ENCODE peak calls at places on chromosomes 13 and 19, in ten cellular contexts. J, C, T, M, A, Z, G, V, O and R are unnamed samples. For H3K4me1, the result is how much of the 10 kb centered on the place peaks cover.

GRCh38 chr19:33395561-33396550 is 22.3 kb downstream of the CEBPG start:
- DNase-seq in Z (peak), A (no peak), O (no peak), G (peak), M (peak), C (peak), T (no peak), J (peak), V (no peak), R (peak)

GRCh38 chr13:48573213-48573612 is 40.3 kb upstream of the RCBTB2 start:
- DNase-seq in C (no peak), V (no peak), J (no peak), M (no peak), T (no peak), G (no peak), A (no peak), Z (no peak), O (no peak), R (no peak)

GRCh38 chr13:102965802-102966201 is 100.4 kb downstream of the SLC10A2 start:
- DNase-seq in O (no peak), T (no peak), J (no peak), M (no peak), Z (no peak), C (no peak), G (no peak), A (no peak), V (no peak), R (no peak)

GRCh38 chr19:45601524-45602522 is at the start of gene GPR4:
- DNase-seq in O (no peak), M (peak), G (no peak), V (no peak), T (no peak), A (no peak), C (peak), Z (no peak), J (peak), R (no peak)

GRCh38 chr13:27965343-27965739 is 3.8 kb downstream of the CDX2 start:
- DNase-seq in Z (no peak), G (no peak), C (no peak), M (no peak), J (no peak), A (no peak), T (no peak), V (no peak), O (peak), R (no peak)

GRCh38 chr19:35342430-35342829 is 5.3 kb upstream of the FFAR1 start:
- DNase-seq in G (peak), M (no peak), Z (no peak), A (no peak), V (no peak), C (no peak), O (no peak), T (no peak), J (no peak), R (no peak)

GRCh38 chr13:105627270-105627669 is 908.2 kb downstream of the EFNB2 start:
- DNase-seq in A (no peak), M (no peak), Z (no peak), J (no peak), C (no peak), V (no peak), T (no peak), G (no peak), O (no peak), R (no peak)

GRCh38 chr13:73088332-73088935 is 29.6 kb downstream of the KLF5 start:
- DNase-seq in G (no peak), Z (no peak), M (no peak), J (no peak), A (no peak), T (no peak), V (no peak), C (no peak), O (no peak), R (no peak)

GRCh38 chr13:67145950-67146349 is 84.2 kb downstream of the PCDH9 start:
- DNase-seq in V (no peak), J (no peak), Z (no peak), A (no peak), C (no peak), G (no peak), M (no peak), T (no peak), O (no peak), R (no peak)

GRCh38 chr19:861756-862528 is 2.5 kb downstream of the CFD start:
- DNase-seq in G (peak), C (peak), V (peak), O (peak), J (peak), M (peak), A (peak), Z (no peak), T (no peak), R (peak)

GRCh38 chr13:40317980-40318327 is 348.5 kb downstream of the FOXO1 start:
- DNase-seq in M (no peak), J (no peak), Z (no peak), G (no peak), O (no peak), A (no peak), V (no peak), C (no peak), T (no peak), R (no peak)

GRCh38 chr13:88014527-88014926 is 343.4 kb downstream of the SLITRK5 start:
- DNase-seq in Z (no peak), O (no peak), V (no peak), T (no peak), M (no peak), A (no peak), G (no peak), C (no peak), J (no peak), R (no peak)

GRCh38 chr13:52848455-52849190 is at the start of gene PCDH8:
- DNase-seq in O (no peak), Z (no peak), C (peak), V (no peak), G (no peak), A (peak), M (no peak), J (no peak), T (no peak), R (no peak)

GRCh38 chr19:3204646-3205275 is 19.0 kb downstream of the NCLN start:
- DNase-seq in A (no peak), G (no peak), T (no peak), C (no peak), V (no peak), J (no peak), M (no peak), Z (no peak), O (no peak), R (no peak)

GRCh38 chr19:8361921-8362793 is 1.8 kb upstream of the ANGPTL4 start:
- DNase-seq in M (peak), V (no peak), C (peak), G (peak), Z (peak), J (peak), A (no peak), O (peak), T (peak), R (peak)

GRCh38 chr13:43431279-43431678 is 355.5 kb downstream of the ENOX1 start:
- DNase-seq in G (no peak), C (no peak), A (no peak), T (no peak), J (no peak), Z (no peak), O (no peak), M (no peak), V (no peak), R (no peak)

GRCh38 chr13:101308247-101309013 is 107.9 kb downstream of the NALCN start:
- DNase-seq in G (no peak), C (peak), M (no peak), T (no peak), A (no peak), V (no peak), Z (no peak), O (no peak), J (no peak), R (no peak)

GRCh38 chr13:33611016-33611805 is 206.7 kb upstream of the RFC3 start:
- DNase-seq in J (peak), C (no peak), Z (peak), M (peak), A (peak), V (no peak), O (no peak), T (no peak), G (peak), R (peak)

GRCh38 chr19:5330307-5330720 is 10.3 kb downstream of the PTPRS start:
- DNase-seq in C (no peak), O (no peak), G (no peak), A (no peak), M (no peak), J (no peak), V (no peak), T (no peak), Z (no peak), R (no peak)

GRCh38 chr19:1252818-1253513 is 4.6 kb downstream of the MIDN start:
- DNase-seq in C (peak), T (no peak), Z (peak), V (peak), A (no peak), M (peak), G (peak), J (peak), O (peak), R (peak)

GRCh38 chr19:33627962-33628839 is 6.4 kb downstream of the CHST8 start:
- DNase-seq in G (no peak), V (no peak), Z (no peak), T (no peak), J (no peak), O (no peak), M (no peak), A (no peak), C (no peak), R (no peak)

GRCh38 chr13:40665754-40666057 is 735 bp downstream of the FOXO1 start:
- DNase-seq in G (no peak), A (no peak), Z (no peak), J (no peak), M (no peak), C (peak), O (no peak), T (peak), V (peak), R (no peak)

GRCh38 chr13:86585826-86586225 is 786.6 kb upstream of the SLITRK6 start:
- DNase-seq in T (no peak), V (no peak), O (peak), G (no peak), A (no peak), Z (peak), J (no peak), M (peak), C (peak), R (no peak)

GRCh38 chr13:21971662-21972635 is 301.1 kb downstream of the FGF9 start:
- DNase-seq in J (no peak), A (no peak), M (no peak), T (no peak), C (peak), Z (peak), O (no peak), G (no peak), V (no peak), R (no peak)

GRCh38 chr19:18723871-18724377 is 40.4 kb downstream of the CRTC1 start:
- DNase-seq in C (no peak), O (no peak), T (no peak), V (no peak), Z (no peak), A (no peak), J (no peak), M (no peak), G (no peak), R (no peak)

GRCh38 chr13:50732712-50733111 is 110.8 kb downstream of the DLEU7 start:
- DNase-seq in G (no peak), J (no peak), T (no peak), O (no peak), M (no peak), V (no peak), Z (peak), C (peak), A (no peak), R (no peak)

GRCh38 chr13:23467048-23467931 is 33.8 kb upstream of the SACS start:
- DNase-seq in C (peak), O (no peak), Z (peak), J (no peak), T (no peak), A (no peak), G (peak), V (no peak), M (no peak), R (no peak)

GRCh38 chr19:53365134-53365898 is at the start of gene ZNF525:
- DNase-seq in J (peak), A (peak), O (peak), M (peak), G (peak), Z (peak), V (peak), T (no peak), C (peak), R (peak)

GRCh38 chr19:3216874-3217273 is 7.6 kb upstream of the CELF5 start:
- DNase-seq in V (no peak), G (no peak), T (no peak), O (no peak), Z (no peak), J (no peak), A (no peak), M (no peak), C (no peak), R (no peak)

GRCh38 chr19:18299654-18300053 is 18.2 kb upstream of the JUND start:
- DNase-seq in T (no peak), A (no peak), M (no peak), C (no peak), V (no peak), Z (no peak), J (no peak), G (no peak), O (no peak), R (no peak)

GRCh38 chr19:6100284-6100915 is 9.9 kb downstream of the RFX2 start:
- DNase-seq in A (no peak), Z (no peak), T (no peak), C (no peak), O (no peak), G (no peak), V (no peak), J (no peak), M (peak), R (no peak)

GRCh38 chr13:38952827-38953226 is 37.8 kb downstream of the STOML3 start:
- DNase-seq in M (no peak), O (no peak), G (no peak), J (no peak), A (no peak), C (no peak), V (no peak), Z (no peak), T (no peak), R (no peak)

GRCh38 chr13:40505196-40505595 is 161.2 kb downstream of the FOXO1 start:
- DNase-seq in M (no peak), A (no peak), Z (no peak), T (no peak), O (no peak), C (no peak), V (no peak), G (no peak), J (no peak), R (no peak)

GRCh38 chr13:66657165-66657895 is 572.8 kb downstream of the PCDH9 start:
- DNase-seq in C (peak), T (peak), V (no peak), O (no peak), Z (peak), A (no peak), M (peak), G (peak), J (peak), R (peak)

GRCh38 chr13:86581711-86582110 is 782.5 kb upstream of the SLITRK6 start:
- DNase-seq in C (peak), O (no peak), A (no peak), J (no peak), V (no peak), Z (peak), M (no peak), G (no peak), T (no peak), R (no peak)

GRCh38 chr19:43586346-43586745 is 9.6 kb downstream of the IRGQ start:
- DNase-seq in T (no peak), O (no peak), A (no peak), C (no peak), Z (no peak), V (no peak), J (no peak), G (no peak), M (no peak), R (no peak)

GRCh38 chr19:43592800-43593350 is 3.1 kb downstream of the IRGQ start:
- DNase-seq in C (no peak), M (no peak), G (no peak), Z (no peak), O (no peak), J (no peak), V (no peak), T (no peak), A (no peak), R (no peak)

GRCh38 chr19:43591904-43592772 is 3.8 kb downstream of the IRGQ start:
- DNase-seq in G (no peak), A (no peak), V (no peak), M (no peak), T (no peak), O (no peak), Z (no peak), C (no peak), J (no peak), R (no peak)

GRCh38 chr19:43589277-43589676 is 6.7 kb downstream of the IRGQ start:
- DNase-seq in C (no peak), T (no peak), V (no peak), A (no peak), G (no peak), J (no peak), M (no peak), O (no peak), Z (no peak), R (no peak)

GRCh38 chr19:43589680-43590079 is 6.3 kb downstream of the IRGQ start:
- DNase-seq in A (no peak), G (no peak), T (no peak), J (no peak), C (no peak), Z (no peak), M (no peak), V (no peak), O (no peak), R (no peak)
- H3K4me1 ChIP-seq in A (under half), G (under half), T (under half), J (under half), C (under half), Z (under half), M (under half), V (under half), O (under half), R (under half)

GRCh38 chr19:46972301-46972700 is 47.3 kb upstream of the NPAS1 start:
- DNase-seq in A (no peak), C (peak), G (no peak), T (no peak), Z (no peak), J (no peak), O (no peak), M (no peak), V (no peak), R (no peak)
- H3K27ac ChIP-seq in A (no peak), C (peak), G (no peak), T (no peak), Z (no peak), J (peak), O (no peak), M (peak), V (no peak), R (peak)

GRCh38 chr19:54430306-54431254 is 15.3 kb downstream of the TTYH1 start:
- DNase-seq in O (no peak), C (peak), G (peak), J (peak), Z (no peak), A (no peak), V (no peak), T (no peak), M (peak), R (no peak)
- H3K4me1 ChIP-seq in O (under half), C (under half), G (under half), J (under half), Z (under half), A (half or more), V (under half), T (under half), M (under half), R (under half)

GRCh38 chr13:46685006-46685730 is 111.8 kb downstream of the ESD start:
- DNase-seq in V (no peak), Z (no peak), O (no peak), T (no peak), A (no peak), G (no peak), J (no peak), C (no peak), M (no peak), R (no peak)
- H3K27ac ChIP-seq in V (no peak), Z (no peak), O (no peak), T (peak), A (peak), G (no peak), J (peak), C (no peak), M (peak), R (no peak)